ENCODE peak calls at places on chromosomes 12 and 14, in eight cellular contexts. R, A, H, J, B, I, U and C are unnamed samples.

GRCh38 chr14:37057776-37058175 is 114.6 kb downstream of the SLC25A21 start:
- DNase-seq in R (no peak), A (no peak), H (no peak), J (no peak), B (no peak), I (no peak), U (no peak), C (no peak)

GRCh38 chr12:89701606-89702206 is 6.9 kb downstream of the ATP2B1 start:
- DNase-seq in R (no peak), A (peak; percentile 26), H (no peak), J (no peak), B (no peak), I (no peak), U (no peak), C (no peak)

GRCh38 chr12:24562761-24563392 is 386.0 kb downstream of the BCAT1 start:
- DNase-seq in R (peak; percentile 61), A (peak; percentile 8), H (peak; percentile 35), J (no peak), B (peak; percentile 51), I (peak; percentile 16), U (no peak), C (peak; percentile 77)

GRCh38 chr14:70919774-70920173 is 12.5 kb downstream of the PCNX1 start:
- DNase-seq in R (no peak), A (no peak), H (no peak), J (no peak), B (no peak), I (no peak), U (no peak), C (no peak)

GRCh38 chr12:94766397-94766796 is 116.0 kb upstream of the TMCC3 start:
- DNase-seq in R (no peak), A (no peak), H (no peak), J (no peak), B (no peak), I (no peak), U (no peak), C (no peak)

GRCh38 chr14:92595267-92595666 is 81.7 kb downstream of the RIN3 start:
- DNase-seq in R (no peak), A (no peak), H (no peak), J (no peak), B (no peak), I (no peak), U (no peak), C (no peak)

GRCh38 chr14:44567997-44568396 is 60.9 kb upstream of the FSCB start:
- DNase-seq in R (no peak), A (no peak), H (no peak), J (no peak), B (no peak), I (no peak), U (no peak), C (no peak)

GRCh38 chr14:52995998-52996397 is 45.1 kb upstream of the FERMT2 start:
- DNase-seq in R (no peak), A (no peak), H (no peak), J (no peak), B (no peak), I (no peak), U (no peak), C (no peak)

GRCh38 chr12:24496755-24497154 is 452.1 kb downstream of the BCAT1 start:
- DNase-seq in R (no peak), A (no peak), H (no peak), J (no peak), B (no peak), I (no peak), U (no peak), C (no peak)

GRCh38 chr12:112303004-112303403 is 79.2 kb downstream of the HECTD4 start:
- DNase-seq in R (no peak), A (peak; percentile 66), H (no peak), J (no peak), B (no peak), I (no peak), U (no peak), C (no peak)

GRCh38 chr14:21041676-21042433 is at the start of gene RNASE7:
- DNase-seq in R (no peak), A (no peak), H (no peak), J (peak; percentile 78), B (no peak), I (no peak), U (no peak), C (no peak)

GRCh38 chr14:68244272-68244975 is 424.8 kb downstream of the RAD51B start:
- DNase-seq in R (no peak), A (no peak), H (no peak), J (no peak), B (no peak), I (no peak), U (no peak), C (no peak)

GRCh38 chr12:131636266-131636665 is 74.6 kb upstream of the SFSWAP start:
- DNase-seq in R (no peak), A (no peak), H (no peak), J (no peak), B (no peak), I (no peak), U (no peak), C (no peak)

GRCh38 chr12:78470354-78471195 is 394.0 kb upstream of the SYT1 start:
- DNase-seq in R (peak; percentile 29), A (peak; percentile 64), H (peak; percentile 30), J (no peak), B (no peak), I (peak; percentile 9), U (peak; percentile 20), C (no peak)

GRCh38 chr14:75450381-75451276 is 22.8 kb downstream of the JDP2 start:
- DNase-seq in R (peak; percentile 63), A (no peak), H (peak; percentile 75), J (peak; percentile 88), B (peak; percentile 64), I (peak; percentile 78), U (peak; percentile 97), C (peak; percentile 76)

GRCh38 chr12:123937707-123938600 is 34.7 kb downstream of the CCDC92 start:
- DNase-seq in R (no peak), A (no peak), H (peak; percentile 56), J (no peak), B (no peak), I (no peak), U (no peak), C (no peak)

GRCh38 chr14:68495101-68495637 is 297.7 kb downstream of the ZFP36L1 start:
- DNase-seq in R (no peak), A (no peak), H (no peak), J (no peak), B (no peak), I (no peak), U (no peak), C (no peak)

DNA sequence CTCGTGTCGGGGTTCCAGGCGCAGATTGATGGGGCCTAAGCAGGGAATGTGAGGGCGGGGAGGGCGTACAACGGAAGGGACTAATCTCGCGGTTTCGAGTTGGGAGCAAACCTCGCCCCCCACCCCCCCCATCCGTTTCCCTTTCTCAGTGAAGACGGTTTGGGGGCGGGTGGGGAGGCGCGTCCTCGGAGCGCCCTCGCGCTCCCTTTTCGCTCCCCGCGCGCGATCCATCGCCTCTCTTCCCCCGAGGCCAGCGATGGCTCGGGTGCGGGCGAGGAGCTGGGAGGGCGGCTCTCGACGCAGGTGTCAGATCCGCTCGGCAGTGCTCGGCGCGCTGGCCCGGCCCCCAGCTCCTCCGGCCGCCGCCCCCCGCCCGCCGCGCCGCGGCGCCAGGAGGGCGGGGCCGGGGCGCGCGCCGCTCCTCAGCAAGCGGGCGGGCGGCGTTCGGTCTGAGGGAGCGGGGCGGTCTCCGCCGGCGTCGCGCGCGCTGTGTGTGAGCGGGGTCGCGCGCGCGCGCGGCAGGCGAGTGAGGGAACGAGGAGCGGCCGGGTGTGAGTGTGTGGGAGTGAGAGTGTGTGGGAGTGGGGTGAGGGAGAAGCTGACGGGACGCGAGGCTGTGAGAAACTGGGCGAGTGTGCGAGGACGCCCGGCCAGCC is at the start of gene RIMKLB:
- DNase-seq in R (peak; percentile 89), A (peak; percentile 88), H (peak; percentile 87), J (peak; percentile 69), B (peak; percentile 88), I (peak; percentile 80), U (peak; percentile 75), C (peak; percentile 87)
- TF ChIP-seq POLR2A in R (peak; percentile 82), A (peak; percentile 77), H (peak; percentile 53), J (peak; percentile 48), B (peak; percentile 89), I (peak; percentile 50), U (peak; percentile 35), C (no peak)

DNA sequence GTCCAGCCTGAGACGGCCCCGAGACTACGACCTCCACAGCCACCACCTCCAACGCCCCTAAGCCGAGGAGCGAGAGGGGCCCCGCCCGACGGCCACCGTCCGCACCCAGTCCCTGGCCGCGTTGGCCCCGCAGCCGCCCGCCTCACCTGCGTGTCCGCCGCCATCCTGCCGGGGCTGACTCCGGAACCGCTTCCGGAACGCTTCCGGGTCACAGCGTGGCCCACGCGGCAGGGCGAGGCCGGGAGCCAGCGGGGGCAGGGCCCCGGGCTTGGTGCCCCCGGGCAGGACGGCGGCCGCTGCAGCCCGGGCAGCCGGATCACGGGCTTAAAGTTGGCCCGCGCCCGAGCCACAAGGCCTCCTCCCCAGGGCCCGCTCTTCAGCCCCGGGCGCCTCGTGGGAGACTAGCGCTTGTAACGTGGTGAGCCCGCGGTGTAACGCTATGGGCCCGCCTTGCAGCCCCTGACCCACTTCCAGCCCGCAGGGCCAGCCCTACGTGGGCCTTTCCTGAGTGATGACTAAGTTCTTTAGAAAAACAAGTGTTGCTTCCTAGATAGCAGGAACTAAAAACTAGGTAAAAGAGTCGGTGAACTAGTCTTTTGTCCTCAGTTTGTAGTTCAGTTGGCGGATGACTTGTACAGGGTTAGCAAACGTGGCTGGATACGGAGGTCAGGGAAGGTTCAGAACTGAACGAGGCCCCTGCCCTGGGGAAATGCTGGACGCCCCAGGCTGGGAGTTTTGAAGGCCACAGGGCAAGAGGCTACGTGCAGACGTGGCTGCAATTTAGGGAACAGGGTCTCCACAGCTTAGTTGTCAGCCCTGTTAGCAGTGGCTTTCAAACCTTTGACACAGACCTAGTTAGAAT is at the start of gene GCN1:
- DNase-seq in R (peak; percentile 81), A (peak; percentile 84), H (peak; percentile 79), J (peak; percentile 59), B (peak; percentile 86), I (peak; percentile 87), U (peak; percentile 81), C (peak; percentile 85)
- TF ChIP-seq POLR2A in R (peak; percentile 79), A (peak; percentile 96), H (peak; percentile 79), J (peak; percentile 31), B (peak; percentile 85), I (peak; percentile 79), U (peak; percentile 69), C (no peak)

GRCh38 chr14:22465201-22465835 is 123.7 kb downstream of the DAD1 start:
- DNase-seq in R (no peak), A (no peak), H (no peak), J (no peak), B (no peak), I (no peak), U (no peak), C (no peak)
- TF ChIP-seq POLR2A in R (no peak), A (no peak), H (no peak), J (no peak), B (no peak), I (no peak), U (no peak), C (no peak)

GRCh38 chr12:57078519-57079404 is at the start of gene NEMP1:
- DNase-seq in R (peak; percentile 97), A (peak; percentile 100), H (peak; percentile 99), J (peak; percentile 99), B (peak; percentile 95), I (peak; percentile 97), U (peak; percentile 99), C (peak; percentile 98)
- TF ChIP-seq POLR2A in R (no peak), A (peak; percentile 45), H (no peak), J (no peak), B (peak; percentile 46), I (peak; percentile 37), U (no peak), C (peak; percentile 66)